ENCODE peak calls at places on chromosomes 1 and 21, in nine cellular contexts. H is EL; C is central memory CD4-positive, alpha-beta T cell; S is NCI-H2029; A is stimulated activated CD8-positive, alpha-beta memory T cell treated with anti-CD3 and anti-CD28 coated beads, Interleukin-2, amount 100 ng/mL, for 1 hour; T is HFFc6; G is stromal cell of bone marrow; U is KBM-7; B is activated effector memory CD4-positive, alpha-beta T cell treated with anti-CD3 and anti-CD28 coated beads, Interleukin-2, amount 50 U/mL, for 16 hours. Q is an unnamed sample.

GRCh38 chr1:26787706-26788514 is at the start of gene PIGV:
- DNase-seq in C (peak), A (peak), S (peak), T (peak), H (peak), U (peak), B (peak), G (peak), Q (peak)

GRCh38 chr21:44996501-44996921 is 56.7 kb downstream of the SLX9 start:
- DNase-seq in C (no peak), S (no peak), T (no peak), A (no peak), B (no peak), H (no peak), G (no peak), U (no peak), Q (no peak)

GRCh38 chr1:206021796-206022365 is 1.8 kb downstream of the CTSE start:
- DNase-seq in C (no peak), A (no peak), H (peak), S (no peak), U (no peak), B (no peak), T (peak), G (no peak), Q (no peak)

GRCh38 chr1:12143631-12144155 is 23.1 kb upstream of the TNFRSF1B start:
- DNase-seq in T (peak), S (peak), C (no peak), H (peak), G (peak), B (peak), U (peak), A (no peak), Q (peak)

GRCh38 chr1:87927391-87928073 is 598.9 kb downstream of the LMO4 start:
- DNase-seq in B (no peak), C (no peak), G (no peak), H (no peak), T (no peak), S (no peak), A (no peak), U (no peak), Q (no peak)

GRCh38 chr1:159917533-159917932 is 7.8 kb downstream of the TAGLN2 start:
- DNase-seq in A (no peak), S (no peak), U (no peak), G (no peak), C (no peak), H (no peak), T (no peak), B (no peak), Q (no peak)

GRCh38 chr1:109396971-109397370 is 747 bp downstream of the SORT1 start:
- DNase-seq in C (no peak), U (no peak), S (no peak), G (no peak), B (no peak), H (no peak), T (no peak), A (no peak), Q (no peak)

GRCh38 chr1:224127925-224128819 is 14.3 kb downstream of the FBXO28 start:
- DNase-seq in U (no peak), S (no peak), G (no peak), T (peak), C (no peak), B (no peak), A (no peak), H (peak), Q (no peak)

GRCh38 chr21:38300180-38300579 is 43.4 kb downstream of the KCNJ15 start:
- DNase-seq in A (no peak), H (no peak), S (no peak), U (no peak), C (no peak), G (no peak), T (no peak), B (no peak), Q (no peak)

Q was measured in thoracic aorta.